ENCODE peak calls at places on chromosome 10, in eight cellular contexts. U, H, X, A, S, C, N and Z are unnamed samples.

GRCh38 chr10:103619424-103620356 is 126.2 kb downstream of the NEURL1 start:
- DNase-seq in S (no peak), X (no peak), U (no peak), C (no peak), A (no peak), N (no peak), H (no peak), Z (no peak)

GRCh38 chr10:57849726-57850357 is 417.9 kb downstream of the IPMK start:
- DNase-seq in N (no peak), X (no peak), U (no peak), A (peak), S (no peak), H (peak), C (no peak), Z (no peak)

GRCh38 chr10:17025444-17026295 is 103.9 kb downstream of the CUBN start:
- DNase-seq in C (peak), U (peak), N (no peak), S (no peak), X (peak), H (peak), A (peak), Z (peak)

GRCh38 chr10:98405422-98405821 is 9.6 kb downstream of the PYROXD2 start:
- DNase-seq in N (no peak), U (no peak), S (no peak), X (peak), H (peak), A (no peak), C (no peak), Z (no peak)

GRCh38 chr10:102796407-102797176 is 40.6 kb downstream of the CYP17A1 start:
- DNase-seq in N (no peak), U (peak), H (peak), X (no peak), C (peak), S (no peak), A (peak), Z (no peak)

GRCh38 chr10:13789448-13789829 is 202.7 kb downstream of the PRPF18 start:
- DNase-seq in H (no peak), X (no peak), U (no peak), S (no peak), N (no peak), A (no peak), C (no peak), Z (no peak)

GRCh38 chr10:102738692-102739121 is 5.0 kb upstream of the WBP1L start:
- DNase-seq in X (no peak), N (no peak), S (no peak), H (no peak), A (no peak), U (no peak), C (no peak), Z (no peak)

GRCh38 chr10:118865998-118866778 is 111.4 kb upstream of the CACUL1 start:
- DNase-seq in S (no peak), U (no peak), X (no peak), H (no peak), C (no peak), A (no peak), N (no peak), Z (no peak)

GRCh38 chr10:813286-813685 is 118.2 kb downstream of the LARP4B start:
- DNase-seq in U (no peak), H (no peak), C (no peak), N (no peak), A (no peak), S (no peak), X (no peak), Z (no peak)

GRCh38 chr10:48452879-48453412 is 146.5 kb downstream of the MAPK8 start:
- DNase-seq in X (no peak), S (no peak), H (no peak), N (no peak), C (peak), A (no peak), U (no peak), Z (no peak)

GRCh38 chr10:37619336-37619735 is 238.1 kb downstream of the ZNF248 start:
- DNase-seq in A (no peak), N (no peak), C (no peak), H (no peak), U (no peak), S (no peak), X (no peak), Z (no peak)

GRCh38 chr10:13973742-13974141 is 357.0 kb downstream of the FRMD4A start:
- DNase-seq in S (no peak), N (no peak), U (no peak), A (no peak), X (no peak), C (no peak), H (peak), Z (no peak)

GRCh38 chr10:79234391-79235318 is 112.6 kb upstream of the PPIF start:
- DNase-seq in C (no peak), H (no peak), N (no peak), U (no peak), A (no peak), X (no peak), S (no peak), Z (no peak)

GRCh38 chr10:73887038-73888015 is 13.0 kb upstream of the CAMK2G start:
- DNase-seq in N (no peak), S (no peak), C (peak), H (peak), A (peak), U (peak), X (peak), Z (peak)

GRCh38 chr10:116272497-116273221 is at the start of gene GFRA1:
- DNase-seq in N (peak), A (no peak), S (no peak), H (peak), U (no peak), X (no peak), C (peak), Z (no peak)

GRCh38 chr10:24513155-24513554 is 210.5 kb downstream of the ARHGAP21 start:
- DNase-seq in X (no peak), S (no peak), C (no peak), U (no peak), H (no peak), N (no peak), A (peak), Z (no peak)
- TF ChIP-seq CTCF in X (peak), S (no peak), C (peak), U (no peak), H (peak), N (peak), A (peak), Z (peak)

GRCh38 chr10:34526186-34526585 is 288.9 kb downstream of the PARD3 start:
- DNase-seq in N (no peak), S (no peak), X (no peak), H (no peak), U (no peak), A (peak), C (no peak), Z (no peak)

GRCh38 chr10:34530778-34531177 is 284.3 kb downstream of the PARD3 start:
- DNase-seq in X (no peak), C (no peak), H (no peak), U (no peak), N (no peak), A (no peak), S (no peak), Z (no peak)

GRCh38 chr10:34524369-34525091 is 290.6 kb downstream of the PARD3 start:
- DNase-seq in H (no peak), X (no peak), A (no peak), S (no peak), C (no peak), N (no peak), U (no peak), Z (no peak)

GRCh38 chr10:34526758-34527730 is 288.1 kb downstream of the PARD3 start:
- DNase-seq in U (no peak), H (peak), S (no peak), C (no peak), N (no peak), A (peak), X (peak), Z (peak)

DNA sequence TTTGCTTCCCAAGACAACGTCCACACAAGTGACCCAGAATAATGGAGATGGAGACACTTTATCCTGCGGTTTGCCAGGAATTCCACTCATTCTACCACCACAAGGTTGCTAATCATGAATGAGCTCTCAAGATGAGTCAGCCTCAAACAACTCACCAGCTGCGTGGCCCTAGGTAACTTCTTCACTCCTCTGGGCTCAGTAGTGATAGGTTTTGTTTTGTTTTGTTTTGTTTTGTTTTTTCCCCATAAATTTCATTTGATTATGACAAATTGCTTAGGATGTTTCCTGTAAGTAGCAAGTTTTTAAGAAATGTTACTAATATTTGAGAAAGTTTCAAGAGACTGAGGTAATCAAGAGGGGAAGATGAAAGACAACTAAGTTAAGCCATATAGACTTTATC is 286.8 kb downstream of the PARD3 start:
- DNase-seq in X (peak), U (no peak), S (no peak), C (no peak), H (peak), N (no peak), A (peak), Z (peak)
- TF ChIP-seq CTCF in X (no peak), U (no peak), S (no peak), C (no peak), H (no peak), N (no peak), A (no peak), Z (no peak)

DNA sequence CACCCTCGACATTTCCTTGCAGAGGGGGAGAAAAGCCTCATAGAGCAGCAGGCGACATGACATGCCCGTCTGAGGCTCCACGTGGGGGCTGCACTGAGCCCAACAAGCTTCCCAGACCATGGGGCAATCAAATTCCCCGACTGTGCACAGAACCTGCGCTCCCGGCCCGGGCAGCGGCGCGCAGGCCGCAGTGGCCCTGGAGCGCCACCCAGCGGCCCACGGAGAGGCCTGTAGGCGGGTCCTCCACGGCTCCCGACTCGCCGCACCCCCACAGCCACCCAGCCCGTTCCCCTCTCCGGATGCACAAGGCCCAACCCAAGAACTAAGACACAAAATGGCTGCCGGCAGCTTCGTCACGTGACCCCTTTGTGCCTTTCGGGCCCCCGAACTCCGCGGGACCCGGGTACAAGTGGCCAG is 816 bp downstream of the EPC1 start:
- DNase-seq in S (peak), X (peak), H (peak), N (peak), A (peak), C (peak), U (peak), Z (peak)
- TF ChIP-seq CTCF in S (peak), X (peak), H (peak), N (peak), A (peak), C (peak), U (peak), Z (peak)

GRCh38 chr10:61975107-61975932 is 73.8 kb downstream of the ARID5B start:
- DNase-seq in H (peak), C (no peak), X (peak), N (no peak), U (no peak), A (peak), S (no peak), Z (no peak)

GRCh38 chr10:61981460-61981859 is 80.0 kb downstream of the ARID5B start:
- DNase-seq in C (no peak), H (no peak), X (no peak), N (no peak), A (no peak), U (no peak), S (no peak), Z (no peak)

GRCh38 chr10:61973923-61974322 is 72.4 kb downstream of the ARID5B start:
- DNase-seq in N (no peak), A (peak), U (no peak), H (no peak), C (no peak), S (no peak), X (no peak), Z (no peak)

GRCh38 chr10:61974611-61975010 is 73.1 kb downstream of the ARID5B start:
- DNase-seq in S (peak), X (peak), A (peak), U (peak), H (peak), N (no peak), C (peak), Z (no peak)

DNA sequence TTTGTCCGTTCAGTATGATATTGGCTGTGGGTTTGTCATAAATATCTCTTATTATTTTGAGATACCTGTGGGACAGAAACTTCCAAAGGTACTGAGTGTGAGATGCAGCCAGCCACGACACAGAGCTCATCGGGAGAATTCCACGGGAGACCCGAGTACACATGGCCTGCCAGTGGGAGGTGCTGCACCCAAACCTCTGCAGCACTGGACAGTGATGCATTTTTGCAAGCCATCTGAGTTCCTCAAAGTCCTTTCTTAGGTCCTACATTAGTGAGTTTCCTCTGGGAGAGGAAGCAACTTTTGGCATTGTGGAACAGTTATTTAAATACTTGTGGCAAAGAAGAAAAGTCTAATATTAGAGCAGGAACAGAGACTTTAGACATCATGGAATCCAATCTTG is 77.5 kb downstream of the ARID5B start:
- DNase-seq in X (no peak), C (no peak), S (no peak), A (peak), N (no peak), U (no peak), H (no peak), Z (no peak)
- TF ChIP-seq CTCF in X (no peak), C (no peak), S (no peak), A (peak), N (no peak), U (no peak), H (no peak), Z (no peak)

GRCh38 chr10:133529576-133529946 is 2.4 kb downstream of the CYP2E1 start:
- DNase-seq in U (no peak), S (no peak), A (no peak), H (no peak), X (no peak), C (no peak), N (no peak), Z (no peak)

GRCh38 chr10:133528845-133529575 is 1.8 kb downstream of the CYP2E1 start:
- DNase-seq in C (peak), S (no peak), A (no peak), H (no peak), U (no peak), X (no peak), N (no peak), Z (no peak)

GRCh38 chr10:133532871-133533270 is 5.7 kb downstream of the CYP2E1 start:
- DNase-seq in S (no peak), A (no peak), N (no peak), X (no peak), H (no peak), C (no peak), U (no peak), Z (no peak)

GRCh38 chr10:133528296-133528844 is 1.2 kb downstream of the CYP2E1 start:
- DNase-seq in U (no peak), N (no peak), S (no peak), A (no peak), H (no peak), C (no peak), X (no peak), Z (no peak)

DNA sequence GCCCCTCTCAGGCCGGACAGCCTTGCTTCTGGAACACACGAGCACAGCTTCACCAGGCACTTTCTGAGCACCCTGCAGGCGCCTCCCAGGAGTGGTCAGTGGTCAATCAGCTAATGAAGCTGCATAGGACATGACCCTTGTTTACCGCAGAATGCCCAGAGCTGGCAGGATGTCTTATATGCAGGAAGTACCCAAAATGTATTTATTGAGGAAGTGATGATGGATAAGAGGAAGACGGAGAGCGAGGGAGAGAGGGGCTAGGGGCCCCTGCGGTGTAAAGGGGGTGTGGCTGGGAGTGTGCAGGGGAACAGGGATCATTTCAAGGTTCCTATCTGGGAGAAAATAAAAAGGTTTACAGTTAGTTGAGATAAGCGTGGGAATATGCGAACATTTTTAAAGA is 3.3 kb downstream of the CYP2E1 start:
- DNase-seq in C (no peak), A (no peak), S (no peak), N (no peak), H (no peak), U (no peak), X (no peak), Z (no peak)
- TF ChIP-seq CTCF in C (no peak), A (no peak), S (no peak), N (no peak), H (no peak), U (no peak), X (no peak), Z (no peak)

GRCh38 chr10:7512487-7512886 is 101.7 kb upstream of the SFMBT2 start:
- DNase-seq in N (no peak), U (no peak), H (no peak), S (no peak), X (no peak), A (no peak), C (no peak), Z (no peak)
- TF ChIP-seq CTCF in N (no peak), U (no peak), H (no peak), S (no peak), X (no peak), A (no peak), C (no peak), Z (no peak)

GRCh38 chr10:27360581-27361172 is 120.1 kb upstream of the ACBD5 start:
- DNase-seq in S (peak), U (peak), X (peak), H (peak), C (peak), A (peak), N (peak), Z (peak)
- TF ChIP-seq CTCF in S (peak), U (peak), X (peak), H (peak), C (peak), A (peak), N (peak), Z (peak)